ENCODE peak calls at places on chromosomes 13 and 19, in ten cellular contexts. One of them, this sample, is unnamed.
A peak's percentile ranks its signal among the peaks of the same experiment; 100 is the strongest.

GRCh38 chr13:99250977-99251825 is 7.0 kb downstream of the GPR18 start:
- DNase-seq in body of pancreas: no peak
- DNase-seq in psoas muscle: no peak
- DNase-seq in fibroblast of mammary gland: no peak
- DNase-seq in testis: no peak
- DNase-seq in A549: no peak
- DNase-seq in GM10248: no peak
- DNase-seq in progenitor cell of endocrine pancreas: no peak
- DNase-seq in choroid plexus epithelial cell: no peak
- DNase-seq in thoracic aorta: no peak
- DNase-seq in this sample: no peak

GRCh38 chr19:5172859-5173577 is 167.6 kb downstream of the PTPRS start:
- DNase-seq in body of pancreas: no peak
- DNase-seq in psoas muscle: no peak
- DNase-seq in fibroblast of mammary gland: peak; percentile 98
- DNase-seq in testis: no peak
- DNase-seq in A549: peak; percentile 89
- DNase-seq in GM10248: no peak
- DNase-seq in progenitor cell of endocrine pancreas: no peak
- DNase-seq in choroid plexus epithelial cell: peak; percentile 92
- DNase-seq in thoracic aorta: peak; percentile 32
- DNase-seq in this sample: no peak

GRCh38 chr13:77460195-77460594 is 75.3 kb upstream of the SCEL start:
- DNase-seq in body of pancreas: peak; percentile 17
- DNase-seq in psoas muscle: no peak
- DNase-seq in fibroblast of mammary gland: peak; percentile 32
- DNase-seq in testis: peak; percentile 18
- DNase-seq in A549: no peak
- DNase-seq in GM10248: no peak
- DNase-seq in progenitor cell of endocrine pancreas: no peak
- DNase-seq in choroid plexus epithelial cell: no peak
- DNase-seq in thoracic aorta: no peak
- DNase-seq in this sample: peak; percentile 75

GRCh38 chr19:46218160-46218559 is 11.4 kb upstream of the IGFL1 start:
- DNase-seq in body of pancreas: peak; percentile 33
- DNase-seq in psoas muscle: no peak
- DNase-seq in fibroblast of mammary gland: peak; percentile 37
- DNase-seq in testis: peak; percentile 53
- DNase-seq in A549: no peak
- DNase-seq in GM10248: peak; percentile 36
- DNase-seq in progenitor cell of endocrine pancreas: peak; percentile 62
- DNase-seq in choroid plexus epithelial cell: peak; percentile 39
- DNase-seq in thoracic aorta: no peak
- DNase-seq in this sample: no peak

GRCh38 chr13:36680918-36681317 is 7.1 kb downstream of the SERTM1 start:
- DNase-seq in body of pancreas: no peak
- DNase-seq in psoas muscle: no peak
- DNase-seq in fibroblast of mammary gland: peak; percentile 83
- DNase-seq in testis: no peak
- DNase-seq in A549: no peak
- DNase-seq in GM10248: no peak
- DNase-seq in progenitor cell of endocrine pancreas: no peak
- DNase-seq in choroid plexus epithelial cell: no peak
- DNase-seq in thoracic aorta: no peak
- DNase-seq in this sample: no peak

GRCh38 chr19:17680235-17680722 is 7.9 kb downstream of the UNC13A start:
- DNase-seq in body of pancreas: peak; percentile 60
- DNase-seq in psoas muscle: peak; percentile 86
- DNase-seq in fibroblast of mammary gland: peak; percentile 33
- DNase-seq in testis: peak; percentile 84
- DNase-seq in A549: peak; percentile 71
- DNase-seq in GM10248: peak; percentile 84
- DNase-seq in progenitor cell of endocrine pancreas: no peak
- DNase-seq in choroid plexus epithelial cell: peak; percentile 52
- DNase-seq in thoracic aorta: peak; percentile 60
- DNase-seq in this sample: peak; percentile 90

GRCh38 chr13:26837997-26838396 is 77.4 kb upstream of the GPR12 start:
- DNase-seq in body of pancreas: no peak
- DNase-seq in psoas muscle: no peak
- DNase-seq in fibroblast of mammary gland: no peak
- DNase-seq in testis: no peak
- DNase-seq in A549: no peak
- DNase-seq in GM10248: no peak
- DNase-seq in progenitor cell of endocrine pancreas: no peak
- DNase-seq in choroid plexus epithelial cell: no peak
- DNase-seq in thoracic aorta: no peak
- DNase-seq in this sample: no peak

GRCh38 chr19:39413903-39414608 is 1.6 kb downstream of the PLEKHG2 start:
- DNase-seq in body of pancreas: no peak
- DNase-seq in psoas muscle: peak; percentile 67
- DNase-seq in fibroblast of mammary gland: peak; percentile 39
- DNase-seq in testis: no peak
- DNase-seq in A549: peak; percentile 91
- DNase-seq in GM10248: no peak
- DNase-seq in progenitor cell of endocrine pancreas: no peak
- DNase-seq in choroid plexus epithelial cell: no peak
- DNase-seq in thoracic aorta: no peak
- DNase-seq in this sample: no peak

GRCh38 chr13:80312967-80313366 is 28.0 kb downstream of the SPRY2 start:
- DNase-seq in body of pancreas: no peak
- DNase-seq in psoas muscle: no peak
- DNase-seq in fibroblast of mammary gland: no peak
- DNase-seq in testis: no peak
- DNase-seq in A549: no peak
- DNase-seq in GM10248: no peak
- DNase-seq in progenitor cell of endocrine pancreas: no peak
- DNase-seq in choroid plexus epithelial cell: peak; percentile 48
- DNase-seq in thoracic aorta: no peak
- DNase-seq in this sample: no peak

GRCh38 chr19:33486936-33487793 is 34.4 kb downstream of the PEPD start:
- DNase-seq in body of pancreas: no peak
- DNase-seq in psoas muscle: peak; percentile 65
- DNase-seq in fibroblast of mammary gland: no peak
- DNase-seq in testis: no peak
- DNase-seq in A549: no peak
- DNase-seq in GM10248: no peak
- DNase-seq in progenitor cell of endocrine pancreas: no peak
- DNase-seq in choroid plexus epithelial cell: no peak
- DNase-seq in thoracic aorta: no peak
- DNase-seq in this sample: no peak

GRCh38 chr13:113124211-113125025 is 1.8 kb downstream of the F10 start:
- DNase-seq in body of pancreas: no peak
- DNase-seq in psoas muscle: no peak
- DNase-seq in fibroblast of mammary gland: no peak
- DNase-seq in testis: peak; percentile 10
- DNase-seq in A549: no peak
- DNase-seq in GM10248: no peak
- DNase-seq in progenitor cell of endocrine pancreas: no peak
- DNase-seq in choroid plexus epithelial cell: no peak
- DNase-seq in thoracic aorta: no peak
- DNase-seq in this sample: no peak

GRCh38 chr19:30682576-30683536 is 310.7 kb downstream of the ZNF536 start:
- DNase-seq in body of pancreas: peak; percentile 82
- DNase-seq in psoas muscle: peak; percentile 82
- DNase-seq in fibroblast of mammary gland: peak; percentile 92
- DNase-seq in testis: peak; percentile 86
- DNase-seq in A549: peak; percentile 95
- DNase-seq in GM10248: peak; percentile 78
- DNase-seq in progenitor cell of endocrine pancreas: peak; percentile 70
- DNase-seq in choroid plexus epithelial cell: peak; percentile 87
- DNase-seq in thoracic aorta: peak; percentile 14
- DNase-seq in this sample: peak; percentile 10

GRCh38 chr13:27794075-27794691 is 1.9 kb downstream of the GSX1 start:
- DNase-seq in body of pancreas: no peak
- DNase-seq in psoas muscle: no peak
- DNase-seq in fibroblast of mammary gland: no peak
- DNase-seq in testis: no peak
- DNase-seq in A549: no peak
- DNase-seq in GM10248: no peak
- DNase-seq in progenitor cell of endocrine pancreas: no peak
- DNase-seq in choroid plexus epithelial cell: no peak
- DNase-seq in thoracic aorta: no peak
- DNase-seq in this sample: no peak

GRCh38 chr13:46202188-46202795 is 9.4 kb upstream of the LRRC63 start:
- DNase-seq in body of pancreas: no peak
- DNase-seq in psoas muscle: no peak
- DNase-seq in fibroblast of mammary gland: no peak
- DNase-seq in testis: no peak
- DNase-seq in A549: no peak
- DNase-seq in GM10248: no peak
- DNase-seq in progenitor cell of endocrine pancreas: no peak
- DNase-seq in choroid plexus epithelial cell: no peak
- DNase-seq in thoracic aorta: no peak
- DNase-seq in this sample: no peak

GRCh38 chr19:39238209-39238608 is 6.6 kb downstream of the IFNL3 start:
- DNase-seq in body of pancreas: no peak
- DNase-seq in psoas muscle: no peak
- DNase-seq in fibroblast of mammary gland: no peak
- DNase-seq in testis: no peak
- DNase-seq in A549: no peak
- DNase-seq in GM10248: no peak
- DNase-seq in progenitor cell of endocrine pancreas: no peak
- DNase-seq in choroid plexus epithelial cell: no peak
- DNase-seq in thoracic aorta: no peak
- DNase-seq in this sample: no peak

GRCh38 chr13:71210861-71211260 is 656.1 kb downstream of the DACH1 start:
- DNase-seq in body of pancreas: no peak
- DNase-seq in psoas muscle: no peak
- DNase-seq in fibroblast of mammary gland: no peak
- DNase-seq in testis: no peak
- DNase-seq in A549: no peak
- DNase-seq in GM10248: no peak
- DNase-seq in progenitor cell of endocrine pancreas: no peak
- DNase-seq in choroid plexus epithelial cell: no peak
- DNase-seq in thoracic aorta: no peak
- DNase-seq in this sample: no peak

GRCh38 chr13:82330499-82330898 is 1551.8 kb downstream of the SLITRK1 start:
- DNase-seq in body of pancreas: no peak
- DNase-seq in psoas muscle: no peak
- DNase-seq in fibroblast of mammary gland: peak; percentile 21
- DNase-seq in testis: peak; percentile 21
- DNase-seq in A549: no peak
- DNase-seq in GM10248: peak; percentile 5
- DNase-seq in progenitor cell of endocrine pancreas: no peak
- DNase-seq in choroid plexus epithelial cell: peak; percentile 61
- DNase-seq in thoracic aorta: no peak
- DNase-seq in this sample: no peak
- TF ChIP-seq CTCF in body of pancreas: peak; percentile 16
- TF ChIP-seq CTCF in psoas muscle: no peak
- TF ChIP-seq CTCF in fibroblast of mammary gland: peak; percentile 52
- TF ChIP-seq CTCF in testis: peak; percentile 23
- TF ChIP-seq CTCF in A549: no peak
- TF ChIP-seq CTCF in GM10248: peak; percentile 63
- TF ChIP-seq CTCF in progenitor cell of endocrine pancreas: peak; percentile 42
- TF ChIP-seq CTCF in choroid plexus epithelial cell: peak; percentile 62
- TF ChIP-seq CTCF in thoracic aorta: no peak
- TF ChIP-seq CTCF in this sample: peak; percentile 26

DNA sequence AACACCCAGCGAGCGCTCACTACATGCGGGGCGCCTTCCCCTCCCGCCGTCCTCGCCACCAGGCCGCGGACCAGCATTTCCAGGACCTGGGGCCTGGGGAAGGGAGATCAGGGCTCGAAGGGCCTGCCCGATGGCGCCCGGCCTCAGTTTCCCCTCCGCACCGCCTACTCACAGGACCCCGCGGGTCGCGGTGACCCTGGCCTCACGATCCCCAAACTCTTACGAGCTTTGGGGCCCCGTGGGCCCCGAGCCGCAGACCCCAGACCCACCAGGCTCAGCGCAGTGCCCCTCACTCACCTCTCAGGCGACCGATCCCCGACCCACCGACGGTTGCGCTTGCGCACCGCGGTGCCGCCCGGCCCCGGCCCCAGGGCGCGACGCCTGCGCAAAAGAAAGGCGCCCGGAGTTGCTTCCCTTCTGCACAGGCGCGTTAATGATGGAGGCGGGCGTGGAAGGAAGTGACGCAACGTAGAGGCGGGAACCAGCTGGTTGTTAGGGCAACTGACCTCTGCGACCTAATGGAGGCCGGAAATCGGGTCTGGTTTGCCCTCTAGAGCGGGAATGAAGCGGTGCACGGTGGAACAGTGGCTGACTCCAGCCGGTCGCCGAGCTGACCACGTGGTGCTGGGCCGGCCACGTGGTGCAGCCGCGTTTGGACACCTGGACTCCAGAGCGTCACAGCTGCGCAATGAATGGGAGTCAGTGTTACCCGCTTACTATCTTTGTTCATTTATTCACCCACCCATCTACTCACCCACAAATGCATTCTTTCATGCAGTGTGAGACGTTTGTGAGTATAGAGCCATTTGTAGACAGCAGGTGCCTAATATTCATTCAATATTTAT is at the start of gene SGTA:
- DNase-seq in body of pancreas: peak; percentile 99
- DNase-seq in psoas muscle: peak; percentile 99
- DNase-seq in fibroblast of mammary gland: peak; percentile 99
- DNase-seq in testis: peak; percentile 99
- DNase-seq in A549: peak; percentile 94
- DNase-seq in GM10248: peak; percentile 98
- DNase-seq in progenitor cell of endocrine pancreas: peak; percentile 96
- DNase-seq in choroid plexus epithelial cell: peak; percentile 100
- DNase-seq in thoracic aorta: peak; percentile 97
- DNase-seq in this sample: peak; percentile 99
- TF ChIP-seq CTCF in body of pancreas: peak; percentile 76
- TF ChIP-seq CTCF in psoas muscle: peak; percentile 44
- TF ChIP-seq CTCF in fibroblast of mammary gland: peak; percentile 35
- TF ChIP-seq CTCF in testis: peak; percentile 57
- TF ChIP-seq CTCF in A549: no peak
- TF ChIP-seq CTCF in GM10248: peak; percentile 33
- TF ChIP-seq CTCF in progenitor cell of endocrine pancreas: peak; percentile 48
- TF ChIP-seq CTCF in choroid plexus epithelial cell: peak; percentile 53
- TF ChIP-seq CTCF in thoracic aorta: peak; percentile 42
- TF ChIP-seq CTCF in this sample: peak; percentile 39

GRCh38 chr13:87777395-87777794 is 106.2 kb downstream of the SLITRK5 start:
- DNase-seq in body of pancreas: no peak
- DNase-seq in psoas muscle: no peak
- DNase-seq in fibroblast of mammary gland: no peak
- DNase-seq in testis: no peak
- DNase-seq in A549: no peak
- DNase-seq in GM10248: no peak
- DNase-seq in progenitor cell of endocrine pancreas: no peak
- DNase-seq in choroid plexus epithelial cell: peak; percentile 13
- DNase-seq in thoracic aorta: no peak
- DNase-seq in this sample: no peak
- TF ChIP-seq CTCF in body of pancreas: no peak
- TF ChIP-seq CTCF in psoas muscle: no peak
- TF ChIP-seq CTCF in fibroblast of mammary gland: no peak
- TF ChIP-seq CTCF in testis: no peak
- TF ChIP-seq CTCF in A549: no peak
- TF ChIP-seq CTCF in GM10248: no peak
- TF ChIP-seq CTCF in progenitor cell of endocrine pancreas: no peak
- TF ChIP-seq CTCF in choroid plexus epithelial cell: no peak
- TF ChIP-seq CTCF in thoracic aorta: no peak
- TF ChIP-seq CTCF in this sample: no peak

DNA sequence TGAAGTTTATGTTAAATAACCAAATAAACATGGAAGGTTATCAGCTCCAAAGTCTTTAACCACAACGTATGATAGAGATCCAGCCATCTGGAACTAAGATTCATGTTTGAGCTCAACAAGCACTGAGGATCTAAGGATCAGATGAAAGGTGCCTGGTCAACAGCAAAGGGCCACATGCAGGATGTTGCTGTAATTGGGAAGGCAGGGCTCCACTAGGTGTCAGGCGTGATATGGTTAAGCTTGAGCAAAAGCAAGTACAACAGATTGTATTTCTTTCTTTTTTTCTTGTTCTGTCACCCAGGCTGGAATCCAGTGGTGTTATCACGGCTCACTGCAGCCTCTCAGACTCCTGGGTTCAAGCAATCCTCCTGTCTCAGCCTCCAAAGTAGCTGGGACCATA is 12.0 kb downstream of the EBPL start:
- DNase-seq in body of pancreas: peak; percentile 36
- DNase-seq in psoas muscle: no peak
- DNase-seq in fibroblast of mammary gland: no peak
- DNase-seq in testis: peak; percentile 46
- DNase-seq in A549: no peak
- DNase-seq in GM10248: peak; percentile 43
- DNase-seq in progenitor cell of endocrine pancreas: no peak
- DNase-seq in choroid plexus epithelial cell: peak; percentile 82
- DNase-seq in thoracic aorta: no peak
- DNase-seq in this sample: no peak
- TF ChIP-seq CTCF in body of pancreas: peak; percentile 18
- TF ChIP-seq CTCF in psoas muscle: peak; percentile 5
- TF ChIP-seq CTCF in fibroblast of mammary gland: peak; percentile 16
- TF ChIP-seq CTCF in testis: no peak
- TF ChIP-seq CTCF in A549: peak; percentile 10
- TF ChIP-seq CTCF in GM10248: peak; percentile 58
- TF ChIP-seq CTCF in progenitor cell of endocrine pancreas: no peak
- TF ChIP-seq CTCF in choroid plexus epithelial cell: peak; percentile 79
- TF ChIP-seq CTCF in thoracic aorta: no peak
- TF ChIP-seq CTCF in this sample: no peak